ENCODE peak calls at places on chromosomes 1 and 21, in eight cellular contexts. L, K, O, D, P, H, S and F are unnamed samples.

GRCh38 chr1:10832703-10833102 is 36.3 kb upstream of the CASZ1 start:
- DNase-seq in H (no peak), K (no peak), D (no peak), S (no peak), L (no peak), O (no peak), P (no peak), F (no peak)

GRCh38 chr1:32142446-32143301 is 34.8 kb downstream of the KPNA6 start:
- DNase-seq in O (peak; percentile 88), K (peak; percentile 82), S (peak; percentile 87), D (no peak), H (peak; percentile 80), L (peak; percentile 89), P (peak; percentile 19), F (peak; percentile 74)

GRCh38 chr1:109929170-109929569 is 18.5 kb downstream of the CSF1 start:
- DNase-seq in P (no peak), D (no peak), L (no peak), K (no peak), S (no peak), O (no peak), H (no peak), F (no peak)

GRCh38 chr1:247077768-247078314 is 770 bp downstream of the ZNF670 start:
- DNase-seq in S (peak; percentile 11), L (no peak), D (no peak), H (no peak), P (no peak), O (peak; percentile 5), K (no peak), F (no peak)

GRCh38 chr1:180586671-180587155 is 27.9 kb downstream of the OVAAL start:
- DNase-seq in K (peak; percentile 42), D (no peak), O (peak; percentile 80), P (peak; percentile 64), L (peak; percentile 23), S (peak; percentile 71), H (no peak), F (peak; percentile 52)

GRCh38 chr1:41639332-41639936 is 155.0 kb upstream of the EDN2 start:
- DNase-seq in L (peak; percentile 84), H (no peak), P (no peak), K (peak; percentile 92), O (peak; percentile 90), D (no peak), S (peak; percentile 86), F (no peak)

GRCh38 chr1:54360165-54361005 is 45.8 kb downstream of the SSBP3 start:
- DNase-seq in S (no peak), O (no peak), L (no peak), H (no peak), K (no peak), P (no peak), D (no peak), F (no peak)

GRCh38 chr1:27397749-27398148 is 5.3 kb downstream of the GPR3 start:
- DNase-seq in L (no peak), D (no peak), H (no peak), P (no peak), S (no peak), O (no peak), K (no peak), F (no peak)

GRCh38 chr1:31760422-31760900 is 3.7 kb downstream of the ADGRB2 start:
- DNase-seq in K (no peak), P (peak; percentile 48), O (no peak), L (peak; percentile 39), D (no peak), H (no peak), S (no peak), F (peak; percentile 53)

GRCh38 chr1:65310078-65310587 is 790 bp downstream of the DNAJC6 start:
- DNase-seq in P (peak; percentile 74), L (no peak), H (no peak), K (peak; percentile 72), S (no peak), D (no peak), O (no peak), F (peak; percentile 86)

GRCh38 chr1:9760824-9761223 is 62.9 kb downstream of the CLSTN1 start:
- DNase-seq in O (no peak), K (no peak), D (no peak), L (no peak), P (no peak), S (no peak), H (no peak), F (no peak)

GRCh38 chr1:202149566-202149965 is 5.0 kb upstream of the ARL8A start:
- DNase-seq in L (no peak), P (no peak), O (peak; percentile 28), H (no peak), D (no peak), K (no peak), S (no peak), F (no peak)

GRCh38 chr1:16971330-16972209 is 8.8 kb downstream of the MFAP2 start:
- DNase-seq in S (peak; percentile 60), K (no peak), L (peak; percentile 93), H (no peak), P (peak; percentile 79), D (no peak), O (no peak), F (peak; percentile 85)

GRCh38 chr1:240906477-240906876 is 294.5 kb upstream of the GREM2 start:
- DNase-seq in D (no peak), H (no peak), S (no peak), L (peak; percentile 17), K (peak; percentile 43), P (peak; percentile 18), O (no peak), F (peak; percentile 1)

GRCh38 chr1:204296431-204296988 is 63.2 kb downstream of the PLEKHA6 start:
- DNase-seq in K (peak; percentile 97), O (peak; percentile 92), D (no peak), P (no peak), L (peak; percentile 84), H (peak; percentile 61), S (peak; percentile 42), F (no peak)

GRCh38 chr21:44051462-44051941 is 39.4 kb downstream of the TRAPPC10 start:
- DNase-seq in O (peak; percentile 55), P (no peak), K (peak; percentile 95), S (peak; percentile 47), H (peak; percentile 82), L (no peak), D (no peak), F (no peak)

GRCh38 chr1:244050835-244051444 is at the start of gene ZBTB18:
- DNase-seq in S (peak; percentile 54), D (no peak), O (peak; percentile 82), K (peak; percentile 94), H (no peak), P (peak; percentile 61), L (peak; percentile 65), F (peak; percentile 88)

GRCh38 chr1:63698001-63698838 is 75.6 kb upstream of the ROR1 start:
- DNase-seq in H (peak; percentile 89), O (peak; percentile 33), L (no peak), S (no peak), D (no peak), P (no peak), K (no peak), F (no peak)

GRCh38 chr1:116472431-116472961 is 98.3 kb downstream of the CD58 start:
- DNase-seq in K (no peak), L (peak; percentile 17), D (no peak), P (peak; percentile 39), O (peak; percentile 24), S (peak; percentile 11), H (no peak), F (peak; percentile 7)

GRCh38 chr1:220564216-220564615 is 36.3 kb downstream of the MARK1 start:
- DNase-seq in S (peak; percentile 11), P (no peak), L (no peak), D (no peak), O (no peak), H (no peak), K (no peak), F (no peak)

GRCh38 chr1:177256153-177256814 is 85.5 kb downstream of the BRINP2 start:
- DNase-seq in S (peak; percentile 99), L (peak; percentile 89), D (no peak), O (peak; percentile 81), H (peak; percentile 72), P (peak; percentile 4), K (peak; percentile 97), F (peak; percentile 73)